ENCODE peak calls at places on chromosomes 11 and 22, in seven cellular contexts. E is NCI-H1417, M is cerebellum, L is RPMI7951, A is AG04450, O is non-pigmented ciliary epithelial cell, R is EL. J is an unnamed sample.

GRCh38 chr11:18522388-18522787 is 4.4 kb downstream of the TSG101 start:
- DNase-seq in E (no peak), O (no peak), R (no peak), A (no peak), M (no peak), L (no peak), J (no peak)

GRCh38 chr11:33478111-33478573 is 221.0 kb downstream of the HIPK3 start:
- DNase-seq in A (no peak), M (peak; percentile 16), R (no peak), L (no peak), O (no peak), E (peak; percentile 79), J (peak; percentile 27)

GRCh38 chr11:74702383-74703007 is 28.7 kb downstream of the CHRDL2 start:
- DNase-seq in M (peak; percentile 75), L (peak; percentile 60), O (no peak), A (peak; percentile 51), E (peak; percentile 37), R (peak; percentile 76), J (peak; percentile 87)

GRCh38 chr22:43925433-43926348 is 2.1 kb downstream of the PNPLA3 start:
- DNase-seq in A (no peak), E (no peak), L (peak; percentile 50), O (no peak), M (no peak), R (no peak), J (no peak)

GRCh38 chr11:95337972-95338429 is 107.0 kb upstream of the SESN3 start:
- DNase-seq in A (no peak), L (no peak), E (no peak), O (no peak), R (no peak), M (no peak), J (no peak)

GRCh38 chr11:96538104-96538503 is 148.3 kb downstream of the JRKL start:
- DNase-seq in E (no peak), M (no peak), R (no peak), L (no peak), A (no peak), O (no peak), J (no peak)

GRCh38 chr22:35839811-35840739 is 122.4 kb downstream of the APOL5 start:
- DNase-seq in E (peak; percentile 89), R (peak; percentile 99), M (peak; percentile 86), A (peak; percentile 96), O (peak; percentile 94), L (peak; percentile 97), J (peak; percentile 94)

GRCh38 chr11:78961938-78962701 is 387.5 kb upstream of the NARS2 start:
- DNase-seq in A (peak; percentile 18), M (peak; percentile 17), L (no peak), E (peak; percentile 38), O (no peak), R (peak; percentile 2), J (peak; percentile 59)

GRCh38 chr22:28902490-28902889 is 19.1 kb downstream of the ZNRF3 start:
- DNase-seq in M (no peak), E (no peak), L (no peak), R (no peak), A (no peak), O (no peak), J (no peak)

J was measured in AG20443.